ENCODE peak calls at places on chromosomes 1 and 21, in seven cellular contexts. P, E, V, L, K, D and J are unnamed samples. For H3K4me1, the result is how much of the 10 kb centered on the place peaks cover.

GRCh38 chr1:181680332-181680731 is 197.0 kb downstream of the CACNA1E start:
- DNase-seq in P (no peak), E (no peak), V (no peak), L (no peak), K (no peak), D (no peak), J (no peak)

GRCh38 chr1:38579056-38579455 is 280.5 kb downstream of the RRAGC start:
- DNase-seq in P (no peak), E (no peak), V (no peak), L (no peak), K (peak), D (no peak), J (no peak)

GRCh38 chr1:23529146-23530088 is 1.6 kb downstream of the E2F2 start:
- DNase-seq in P (peak), E (peak), V (no peak), L (no peak), K (no peak), D (no peak), J (no peak)

GRCh38 chr1:9280015-9280860 is 12.5 kb upstream of the SPSB1 start:
- DNase-seq in P (peak), E (peak), V (no peak), L (peak), K (peak), D (peak), J (peak)

GRCh38 chr1:23581219-23581618 is 21.9 kb upstream of the ID3 start:
- DNase-seq in P (peak), E (no peak), V (no peak), L (no peak), K (no peak), D (peak), J (no peak)

GRCh38 chr1:6803357-6803756 is 18.1 kb downstream of the CAMTA1 start:
- DNase-seq in P (no peak), E (peak), V (no peak), L (no peak), K (no peak), D (no peak), J (peak)

GRCh38 chr1:91791691-91792392 is 94.1 kb downstream of the TGFBR3 start:
- DNase-seq in P (no peak), E (peak), V (no peak), L (no peak), K (no peak), D (peak), J (no peak)

GRCh38 chr1:92980732-92981647 is 19.7 kb upstream of the DIPK1A start:
- DNase-seq in P (no peak), E (no peak), V (peak), L (no peak), K (no peak), D (no peak), J (no peak)

GRCh38 chr1:48776400-48777218 is at the start of gene BEND5:
- DNase-seq in P (no peak), E (peak), V (peak), L (peak), K (peak), D (peak), J (no peak)

GRCh38 chr1:116855220-116855619 is 54.5 kb upstream of the PTGFRN start:
- DNase-seq in P (no peak), E (no peak), V (no peak), L (peak), K (peak), D (no peak), J (no peak)

GRCh38 chr1:10631121-10631810 is 156.5 kb downstream of the PEX14 start:
- DNase-seq in P (no peak), E (no peak), V (no peak), L (peak), K (no peak), D (peak), J (no peak)

GRCh38 chr1:62841587-62842169 is 57.7 kb downstream of the ATG4C start:
- DNase-seq in P (peak), E (peak), V (no peak), L (no peak), K (no peak), D (no peak), J (peak)

GRCh38 chr21:30083120-30083945 is 83.3 kb downstream of the CLDN17 start:
- DNase-seq in P (no peak), E (no peak), V (no peak), L (no peak), K (peak), D (no peak), J (peak)

GRCh38 chr1:228838717-228839500 is 103.6 kb downstream of the RHOU start:
- DNase-seq in P (peak), E (peak), V (no peak), L (no peak), K (no peak), D (no peak), J (no peak)

GRCh38 chr1:99407018-99407417 is 142.7 kb downstream of the PLPPR4 start:
- DNase-seq in P (no peak), E (peak), V (no peak), L (no peak), K (no peak), D (no peak), J (no peak)

GRCh38 chr1:225465793-225466517 is 38.1 kb upstream of the LBR start:
- DNase-seq in P (no peak), E (no peak), V (no peak), L (no peak), K (no peak), D (no peak), J (no peak)

GRCh38 chr1:93689521-93690223 is 8.0 kb upstream of the BCAR3 start:
- DNase-seq in P (no peak), E (no peak), V (no peak), L (no peak), K (peak), D (no peak), J (no peak)

GRCh38 chr1:201702936-201703335 is 126.0 kb upstream of the IPO9 start:
- DNase-seq in P (peak), E (no peak), V (no peak), L (peak), K (peak), D (no peak), J (no peak)

GRCh38 chr1:37394574-37395464 is 79.6 kb upstream of the ZC3H12A start:
- DNase-seq in P (peak), E (no peak), V (no peak), L (no peak), K (peak), D (no peak), J (no peak)

GRCh38 chr1:206098242-206098919 is 18.8 kb downstream of the AVPR1B start:
- DNase-seq in P (no peak), E (no peak), V (no peak), L (no peak), K (no peak), D (no peak), J (no peak)

GRCh38 chr1:165161130-165161529 is 195.4 kb downstream of the LMX1A start:
- DNase-seq in P (no peak), E (peak), V (no peak), L (no peak), K (no peak), D (no peak), J (no peak)

GRCh38 chr1:67339623-67340343 is 32.1 kb downstream of the IL12RB2 start:
- DNase-seq in P (peak), E (peak), V (no peak), L (no peak), K (no peak), D (no peak), J (peak)

GRCh38 chr1:64519921-64520320 is 50.0 kb downstream of the CACHD1 start:
- DNase-seq in P (no peak), E (no peak), V (no peak), L (peak), K (no peak), D (no peak), J (no peak)

GRCh38 chr1:226001852-226002666 is 2.9 kb upstream of the SDE2 start:
- DNase-seq in P (peak), E (peak), V (peak), L (peak), K (no peak), D (peak), J (no peak)

GRCh38 chr1:12040457-12041051 is 21.3 kb downstream of the MIIP start:
- DNase-seq in P (peak), E (peak), V (no peak), L (no peak), K (no peak), D (peak), J (peak)

GRCh38 chr1:20974069-20974468 is 187.0 kb upstream of the HP1BP3 start:
- DNase-seq in P (no peak), E (no peak), V (no peak), L (no peak), K (no peak), D (no peak), J (no peak)

GRCh38 chr1:24707659-24708058 is 37.6 kb upstream of the CLIC4 start:
- DNase-seq in P (peak), E (peak), V (no peak), L (no peak), K (no peak), D (no peak), J (no peak)

GRCh38 chr1:90729484-90730246 is 12.6 kb upstream of the BARHL2 start:
- DNase-seq in P (no peak), E (no peak), V (no peak), L (no peak), K (peak), D (no peak), J (no peak)

GRCh38 chr1:179178965-179179364 is 50.5 kb downstream of the ABL2 start:
- DNase-seq in P (no peak), E (peak), V (no peak), L (no peak), K (no peak), D (no peak), J (peak)

GRCh38 chr21:41956926-41957729 is 3.3 kb upstream of the C2CD2 start:
- DNase-seq in P (peak), E (peak), V (no peak), L (no peak), K (peak), D (no peak), J (peak)

GRCh38 chr1:5424802-5425201 is 567.4 kb downstream of the NPHP4 start:
- DNase-seq in P (no peak), E (peak), V (no peak), L (no peak), K (peak), D (no peak), J (peak)

GRCh38 chr1:214027498-214027897 is 39.7 kb downstream of the PROX1 start:
- DNase-seq in P (no peak), E (no peak), V (no peak), L (no peak), K (no peak), D (no peak), J (no peak)

GRCh38 chr1:14113841-14114567 is 414.0 kb downstream of the PRDM2 start:
- DNase-seq in P (peak), E (peak), V (no peak), L (peak), K (peak), D (no peak), J (no peak)

GRCh38 chr1:8702121-8702520 is 115.3 kb downstream of the RERE start:
- DNase-seq in P (peak), E (peak), V (no peak), L (peak), K (peak), D (no peak), J (peak)

GRCh38 chr1:214448536-214448935 is 102.9 kb downstream of the PTPN14 start:
- DNase-seq in P (no peak), E (no peak), V (no peak), L (no peak), K (no peak), D (no peak), J (no peak)

GRCh38 chr21:43312751-43313169 is 114.2 kb downstream of the SIK1 start:
- DNase-seq in P (no peak), E (no peak), V (no peak), L (no peak), K (peak), D (no peak), J (no peak)

GRCh38 chr1:38265293-38266196 is 219.0 kb upstream of the POU3F1 start:
- DNase-seq in P (no peak), E (no peak), V (no peak), L (no peak), K (no peak), D (no peak), J (no peak)

GRCh38 chr21:34818663-34819158 is 149.9 kb downstream of the CLIC6 start:
- DNase-seq in P (no peak), E (no peak), V (no peak), L (no peak), K (no peak), D (no peak), J (peak)
- H3K4me1 ChIP-seq in P (under half), E (under half), V (under half), L (under half), K (under half), D (under half), J (half or more)

GRCh38 chr1:25810341-25811299 is 9.1 kb upstream of the MTFR1L start:
- DNase-seq in P (peak), E (peak), V (peak), L (peak), K (peak), D (peak), J (no peak)

GRCh38 chr1:25811384-25812082 is 8.2 kb upstream of the MTFR1L start:
- DNase-seq in P (no peak), E (no peak), V (no peak), L (no peak), K (no peak), D (no peak), J (no peak)

GRCh38 chr1:25809283-25809926 is 9.4 kb downstream of the SELENON start:
- DNase-seq in P (no peak), E (no peak), V (no peak), L (no peak), K (no peak), D (no peak), J (no peak)

GRCh38 chr1:25808481-25809244 is 8.7 kb downstream of the SELENON start:
- DNase-seq in P (no peak), E (no peak), V (no peak), L (no peak), K (no peak), D (no peak), J (no peak)

GRCh38 chr1:25809929-25810328 is 9.8 kb upstream of the MTFR1L start:
- DNase-seq in P (no peak), E (no peak), V (no peak), L (no peak), K (no peak), D (no peak), J (no peak)
- TF ChIP-seq CTCF in P (no peak), E (no peak), V (no peak), L (no peak), K (no peak), D (no peak), J (no peak)

GRCh38 chr1:88984553-88984945 is 7.9 kb downstream of the KYAT3 start:
- DNase-seq in P (no peak), E (no peak), V (no peak), L (no peak), K (no peak), D (no peak), J (no peak)

GRCh38 chr1:88979749-88980116 is 12.7 kb downstream of the KYAT3 start:
- DNase-seq in P (no peak), E (no peak), V (no peak), L (peak), K (no peak), D (no peak), J (no peak)

GRCh38 chr1:88980918-88981317 is 11.5 kb downstream of the KYAT3 start:
- DNase-seq in P (no peak), E (no peak), V (no peak), L (no peak), K (no peak), D (no peak), J (no peak)

GRCh38 chr1:88983791-88984552 is 8.5 kb downstream of the KYAT3 start:
- DNase-seq in P (peak), E (peak), V (no peak), L (no peak), K (no peak), D (no peak), J (peak)

DNA sequence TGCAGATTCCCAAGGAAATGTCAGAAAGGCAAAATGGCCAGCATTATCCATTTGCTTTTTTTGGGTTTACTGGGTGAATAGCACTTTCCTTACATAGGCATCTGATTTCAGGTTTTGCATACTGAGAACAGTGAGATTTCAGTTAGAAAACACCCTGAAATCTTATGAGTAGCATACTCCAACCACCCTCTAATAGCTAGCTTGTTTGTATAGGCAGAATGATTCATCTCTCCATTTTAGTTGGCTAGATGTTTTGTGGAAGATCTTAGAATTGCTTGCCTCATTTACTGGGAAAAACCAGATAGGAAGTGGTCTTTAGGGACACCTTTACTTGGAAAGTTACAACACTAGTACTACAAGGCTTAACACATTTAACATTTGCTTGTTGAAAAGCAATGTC is 10.4 kb downstream of the KYAT3 start:
- DNase-seq in P (no peak), E (peak), V (no peak), L (no peak), K (no peak), D (no peak), J (no peak)
- H3K27ac ChIP-seq in P (no peak), E (no peak), V (no peak), L (no peak), K (no peak), D (no peak), J (no peak)

DNA sequence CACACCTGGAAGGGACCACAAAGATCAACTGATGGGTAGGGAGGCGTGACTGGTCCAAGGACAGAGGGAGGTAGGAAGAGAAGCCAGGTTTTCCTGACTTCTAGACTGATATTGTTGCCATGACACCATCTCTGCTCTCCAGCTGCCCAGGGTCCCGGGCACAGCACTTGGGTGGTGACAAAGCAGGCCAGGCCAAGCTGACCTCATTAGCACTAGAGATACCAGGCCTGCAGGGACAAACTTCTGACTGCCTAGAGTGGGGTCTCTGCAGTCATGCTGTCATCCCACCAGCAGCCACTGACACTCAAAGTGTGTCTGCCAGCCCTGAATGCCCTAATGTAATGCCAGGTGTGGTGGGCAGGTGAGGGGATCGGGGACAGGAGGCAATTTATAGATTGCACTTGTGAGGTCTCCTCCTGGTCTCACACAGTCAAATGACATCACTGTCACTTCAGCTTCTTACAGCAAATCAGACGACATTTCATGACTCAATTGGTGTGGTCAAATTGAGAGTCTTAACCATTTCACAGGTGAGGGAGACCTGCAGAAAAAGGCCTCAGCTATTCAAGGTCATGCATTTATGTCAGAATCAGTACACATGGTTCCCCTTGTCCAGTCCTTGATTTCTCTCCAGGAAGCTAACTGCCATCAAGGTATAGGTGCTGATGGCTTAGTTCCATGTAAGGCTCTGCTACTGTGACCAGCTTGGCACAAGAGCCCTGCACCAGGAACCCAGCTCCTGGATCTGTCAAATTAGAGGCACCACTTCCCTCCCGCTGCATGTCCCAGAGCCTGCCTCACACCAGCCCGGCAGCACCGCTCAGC is 2.7 kb downstream of the SLC9A1 start:
- DNase-seq in P (no peak), E (no peak), V (no peak), L (peak), K (no peak), D (no peak), J (no peak)
- H3K4me1 ChIP-seq in P (under half), E (half or more), V (half or more), L (under half), K (under half), D (under half), J (under half)

DNA sequence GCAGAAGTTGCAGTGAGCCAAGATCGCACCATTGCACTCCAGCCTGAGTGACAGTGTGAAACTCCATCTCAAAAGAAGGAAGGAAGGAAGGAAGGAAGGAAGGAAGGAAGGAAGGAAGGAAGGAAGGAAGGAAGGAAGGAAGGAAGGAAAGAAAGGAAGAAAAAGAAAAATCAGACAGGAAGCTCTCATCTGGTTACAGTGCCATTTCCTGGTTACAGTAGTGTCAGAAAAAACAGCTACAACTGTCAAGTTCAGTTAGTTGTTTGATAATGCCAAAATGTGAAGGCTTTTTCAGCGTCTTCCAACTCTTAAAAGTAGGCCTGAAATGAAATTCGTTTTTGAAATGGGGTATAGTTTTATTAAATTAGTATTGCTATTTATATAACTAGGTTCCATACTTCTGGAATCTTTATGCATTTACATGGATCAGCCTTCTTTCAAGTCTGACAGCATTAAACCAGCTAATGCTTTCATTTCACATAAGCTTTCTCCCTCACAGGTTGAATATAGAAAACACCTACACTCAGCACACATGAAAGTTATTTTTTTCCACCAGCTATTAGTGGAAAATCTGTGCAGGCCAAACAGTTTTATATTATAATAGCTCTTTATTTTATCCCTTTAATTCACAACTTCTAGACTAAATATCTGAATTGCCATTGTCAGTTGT is 21.2 kb downstream of the PTPN22 start:
- DNase-seq in P (no peak), E (no peak), V (no peak), L (no peak), K (no peak), D (no peak), J (no peak)
- TF ChIP-seq CTCF in P (no peak), E (no peak), V (no peak), L (no peak), K (no peak), D (no peak), J (no peak)

DNA sequence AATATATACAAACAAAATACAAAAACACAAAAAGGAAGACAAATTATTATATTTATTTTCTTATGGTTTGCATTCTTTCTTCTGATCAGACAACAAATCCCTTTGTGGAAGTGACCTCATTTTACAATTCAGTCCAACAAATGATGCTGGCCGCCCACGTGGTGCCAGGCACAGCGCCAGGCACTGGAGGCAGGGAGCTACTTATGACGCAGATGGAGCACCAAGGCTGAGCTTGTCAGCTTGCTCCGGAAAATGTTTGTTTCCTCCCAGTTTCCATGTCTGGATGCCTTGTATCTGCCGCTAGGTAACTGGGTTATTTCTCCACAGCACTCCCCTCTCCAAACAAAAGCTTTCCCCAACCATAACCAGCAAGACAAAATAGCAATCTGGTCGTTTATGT is 30.7 kb upstream of the CD34 start:
- DNase-seq in P (peak), E (no peak), V (no peak), L (peak), K (no peak), D (peak), J (no peak)
- H3K27ac ChIP-seq in P (no peak), E (no peak), V (no peak), L (no peak), K (no peak), D (peak), J (no peak)